ENCODE peak calls at places on chromosomes 16 and 17, in four cellular contexts. One of them, this sample, is unnamed.
A peak's percentile ranks its signal among the peaks of the same experiment; 100 is the strongest.

GRCh38 chr17:72852267-72852945 is 240.1 kb downstream of the SLC39A11 start:
- DNase-seq in GM12878: no peak
- DNase-seq in HL-60: no peak
- DNase-seq in K562: no peak
- DNase-seq in this sample: no peak

GRCh38 chr16:81796585-81797346 is 17.7 kb downstream of the PLCG2 start:
- DNase-seq in GM12878: no peak
- DNase-seq in HL-60: no peak
- DNase-seq in K562: no peak
- DNase-seq in this sample: no peak

GRCh38 chr16:19817122-19817521 is 67.5 kb downstream of the GPRC5B start:
- DNase-seq in GM12878: no peak
- DNase-seq in HL-60: no peak
- DNase-seq in K562: no peak
- DNase-seq in this sample: no peak

GRCh38 chr16:78862022-78862421 is 738.5 kb downstream of the MAF start:
- DNase-seq in GM12878: no peak
- DNase-seq in HL-60: no peak
- DNase-seq in K562: no peak
- DNase-seq in this sample: no peak

GRCh38 chr16:10200823-10201571 is 18.8 kb upstream of the GRIN2A start:
- DNase-seq in K562: no peak
- DNase-seq in HL-60: no peak
- DNase-seq in GM12878: no peak
- DNase-seq in this sample: no peak

GRCh38 chr17:10224592-10225195 is 26.3 kb upstream of the GAS7 start:
- DNase-seq in K562: no peak
- DNase-seq in HL-60: no peak
- DNase-seq in GM12878: no peak
- DNase-seq in this sample: no peak

GRCh38 chr16:49458656-49459445 is 85.2 kb downstream of the C16orf78 start:
- DNase-seq in GM12878: no peak
- DNase-seq in K562: no peak
- DNase-seq in HL-60: no peak
- DNase-seq in this sample: no peak

GRCh38 chr16:74984194-74984669 is 691 bp downstream of the WDR59 start:
- DNase-seq in HL-60: peak; percentile 19
- DNase-seq in K562: peak; percentile 51
- DNase-seq in GM12878: no peak
- DNase-seq in this sample: no peak

GRCh38 chr17:17959520-17960361 is 12.5 kb downstream of the TOM1L2 start:
- DNase-seq in K562: no peak
- DNase-seq in GM12878: peak; percentile 68
- DNase-seq in HL-60: no peak
- DNase-seq in this sample: no peak

GRCh38 chr16:87152221-87152755 is 164.9 kb downstream of the C16orf95 start:
- DNase-seq in K562: no peak
- DNase-seq in HL-60: no peak
- DNase-seq in GM12878: no peak
- DNase-seq in this sample: no peak

GRCh38 chr17:31226373-31226772 is 70.7 kb downstream of the OMG start:
- DNase-seq in HL-60: peak; percentile 59
- DNase-seq in GM12878: no peak
- DNase-seq in K562: peak; percentile 3
- DNase-seq in this sample: no peak

GRCh38 chr16:64791756-64792155 is 330.1 kb downstream of the CDH11 start:
- DNase-seq in K562: no peak
- DNase-seq in GM12878: no peak
- DNase-seq in HL-60: no peak
- DNase-seq in this sample: no peak

GRCh38 chr16:17101646-17102045 is 369.1 kb downstream of the XYLT1 start:
- DNase-seq in HL-60: peak; percentile 22
- DNase-seq in K562: peak; percentile 49
- DNase-seq in GM12878: no peak
- DNase-seq in this sample: no peak

GRCh38 chr16:7315813-7316212 is 16.8 kb upstream of the RBFOX1 start:
- DNase-seq in K562: no peak
- DNase-seq in HL-60: no peak
- DNase-seq in GM12878: no peak
- DNase-seq in this sample: no peak

GRCh38 chr17:73798111-73798748 is 154.0 kb upstream of the SDK2 start:
- DNase-seq in K562: peak; percentile 23
- DNase-seq in GM12878: no peak
- DNase-seq in HL-60: no peak
- DNase-seq in this sample: no peak

GRCh38 chr17:17778308-17779014 is 58.3 kb downstream of the SREBF1 start:
- DNase-seq in HL-60: no peak
- DNase-seq in K562: no peak
- DNase-seq in GM12878: no peak
- DNase-seq in this sample: no peak

GRCh38 chr17:44350733-44351226 is 5.7 kb downstream of the GRN start:
- DNase-seq in HL-60: peak; percentile 76
- DNase-seq in K562: peak; percentile 77
- DNase-seq in GM12878: peak; percentile 27
- DNase-seq in this sample: peak; percentile 86

GRCh38 chr17:8056976-8057625 is 18.2 kb downstream of the ALOX15B start:
- DNase-seq in K562: no peak
- DNase-seq in GM12878: no peak
- DNase-seq in HL-60: no peak
- DNase-seq in this sample: no peak

GRCh38 chr17:44501866-44502265 is 1.3 kb downstream of the GPATCH8 start:
- DNase-seq in HL-60: no peak
- DNase-seq in K562: peak; percentile 39
- DNase-seq in GM12878: no peak
- DNase-seq in this sample: no peak

GRCh38 chr16:87644596-87644995 is 42.3 kb downstream of the JPH3 start:
- DNase-seq in HL-60: no peak
- DNase-seq in GM12878: no peak
- DNase-seq in K562: no peak
- DNase-seq in this sample: no peak

GRCh38 chr16:35711958-35712357 is 2252.5 kb downstream of the TP53TG3F start:
- DNase-seq in K562: no peak
- DNase-seq in GM12878: no peak
- DNase-seq in HL-60: no peak
- DNase-seq in this sample: no peak

GRCh38 chr16:50614956-50615727 is 66.0 kb downstream of the SNX20 start:
- DNase-seq in K562: no peak
- DNase-seq in HL-60: no peak
- DNase-seq in GM12878: no peak
- DNase-seq in this sample: no peak

GRCh38 chr17:40303009-40303657 is 5.8 kb upstream of the RARA start:
- DNase-seq in GM12878: no peak
- DNase-seq in K562: peak; percentile 63
- DNase-seq in HL-60: peak; percentile 71
- DNase-seq in this sample: no peak

GRCh38 chr17:28792877-28793666 is 49.3 kb downstream of the TRAF4 start:
- DNase-seq in GM12878: no peak
- DNase-seq in K562: peak; percentile 43
- DNase-seq in HL-60: peak; percentile 62
- DNase-seq in this sample: no peak

GRCh38 chr16:8168016-8168415 is 422.3 kb downstream of the TMEM114 start:
- DNase-seq in K562: no peak
- DNase-seq in HL-60: no peak
- DNase-seq in GM12878: no peak
- DNase-seq in this sample: no peak

DNA sequence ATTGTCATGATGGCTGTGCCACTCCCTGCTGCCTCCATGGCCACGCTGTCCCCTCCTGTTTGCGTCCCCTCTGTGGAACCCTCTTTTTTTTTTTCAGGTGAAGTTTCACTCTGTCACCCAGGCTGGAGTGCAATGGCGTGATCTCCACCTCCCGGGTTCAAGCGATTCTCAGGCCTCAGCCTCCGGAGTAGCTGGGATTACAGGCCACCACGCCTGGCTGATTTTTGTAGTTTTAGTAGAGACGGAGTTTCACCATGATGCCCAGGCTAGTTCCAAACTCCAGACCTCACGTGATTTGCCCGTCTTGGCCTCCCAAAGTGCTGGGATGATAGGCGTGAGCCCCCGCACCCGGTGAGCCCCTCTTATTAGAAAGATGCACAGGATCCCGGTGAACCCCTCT is 11.0 kb upstream of the UBE2I start:
- DNase-seq in K562: no peak
- DNase-seq in GM12878: no peak
- DNase-seq in HL-60: no peak
- DNase-seq in this sample: no peak
- TF ChIP-seq POLR2AphosphoS5 in K562: no peak
- TF ChIP-seq POLR2AphosphoS5 in GM12878: no peak
- TF ChIP-seq POLR2AphosphoS5 in HL-60: no peak
- TF ChIP-seq POLR2AphosphoS5 in this sample: no peak

GRCh38 chr17:47607481-47607880 is 42.2 kb upstream of the KPNB1 start:
- DNase-seq in GM12878: no peak
- DNase-seq in K562: no peak
- DNase-seq in HL-60: no peak
- DNase-seq in this sample: no peak

GRCh38 chr17:47605006-47605405 is 44.7 kb upstream of the KPNB1 start:
- DNase-seq in GM12878: no peak
- DNase-seq in K562: no peak
- DNase-seq in HL-60: no peak
- DNase-seq in this sample: no peak

GRCh38 chr17:47604268-47604927 is 45.3 kb upstream of the KPNB1 start:
- DNase-seq in HL-60: no peak
- DNase-seq in GM12878: no peak
- DNase-seq in K562: no peak
- DNase-seq in this sample: no peak

GRCh38 chr17:47603830-47604229 is 45.9 kb upstream of the KPNB1 start:
- DNase-seq in GM12878: no peak
- DNase-seq in HL-60: no peak
- DNase-seq in K562: no peak
- DNase-seq in this sample: no peak
- TF ChIP-seq SPI1 in GM12878: no peak
- TF ChIP-seq SPI1 in HL-60: no peak
- TF ChIP-seq SPI1 in K562: no peak
- TF ChIP-seq SPI1 in this sample: no peak

DNA sequence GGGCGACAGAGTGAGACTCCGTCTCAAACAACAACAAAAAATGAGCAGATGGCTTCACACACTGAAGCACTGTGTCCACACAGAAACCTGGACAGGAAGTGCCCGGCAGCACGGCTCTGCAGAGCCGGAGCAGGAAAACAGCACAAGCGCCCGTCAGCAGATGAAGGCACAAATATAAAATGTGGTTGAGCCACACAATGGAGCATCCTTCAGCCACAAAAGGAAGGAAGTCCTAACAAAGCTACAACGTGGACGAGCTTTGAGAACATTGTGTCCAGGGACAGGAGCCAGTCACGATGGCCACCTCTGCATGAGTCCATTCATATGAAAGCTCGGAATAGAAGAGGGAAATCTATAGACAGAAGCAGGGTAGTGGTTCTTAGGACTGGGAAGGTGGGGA is 15.7 kb downstream of the RHBDF2 start:
- DNase-seq in K562: no peak
- DNase-seq in HL-60: no peak
- DNase-seq in GM12878: no peak
- DNase-seq in this sample: no peak
- TF ChIP-seq POLR2AphosphoS5 in K562: no peak
- TF ChIP-seq POLR2AphosphoS5 in HL-60: no peak
- TF ChIP-seq POLR2AphosphoS5 in GM12878: no peak
- TF ChIP-seq POLR2AphosphoS5 in this sample: no peak

GRCh38 chr17:15341385-15341849 is at the start of gene TEKT3:
- DNase-seq in GM12878: no peak
- DNase-seq in K562: peak; percentile 54
- DNase-seq in HL-60: no peak
- DNase-seq in this sample: no peak
- TF ChIP-seq SPI1 in GM12878: no peak
- TF ChIP-seq SPI1 in K562: no peak
- TF ChIP-seq SPI1 in HL-60: no peak
- TF ChIP-seq SPI1 in this sample: no peak

DNA sequence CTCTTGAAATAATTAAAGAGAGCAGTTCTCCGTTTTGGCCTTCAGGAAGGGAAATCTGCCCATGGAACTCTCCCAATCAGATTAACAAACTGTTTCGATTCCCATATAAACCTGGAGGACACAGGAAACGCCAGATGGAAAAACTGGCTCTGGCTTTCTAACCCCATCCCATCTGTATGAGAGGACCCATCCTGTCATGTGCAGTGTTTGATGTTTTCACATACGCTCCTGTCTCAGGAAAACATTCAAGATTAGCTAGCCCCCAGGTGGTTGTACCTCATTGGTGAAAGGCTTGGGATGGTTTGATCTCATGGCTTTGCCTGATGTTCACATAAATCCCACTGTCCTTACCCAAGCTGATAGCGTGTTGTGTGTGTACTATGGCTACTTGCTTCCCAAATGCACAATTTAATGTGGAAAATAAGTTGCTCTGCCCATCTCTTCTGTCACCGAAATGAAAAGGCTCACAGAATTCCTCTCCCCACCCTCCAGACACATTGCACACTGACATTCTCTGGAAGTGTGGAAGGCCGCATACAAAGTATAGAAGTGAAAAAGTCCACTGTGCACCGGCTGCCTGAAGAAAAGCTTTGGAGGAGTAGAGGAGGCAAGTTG is 18.2 kb upstream of the ERN1 start:
- DNase-seq in HL-60: no peak
- DNase-seq in K562: peak; percentile 42
- DNase-seq in GM12878: no peak
- DNase-seq in this sample: no peak
- TF ChIP-seq POLR2AphosphoS5 in HL-60: no peak
- TF ChIP-seq POLR2AphosphoS5 in K562: peak; percentile 44
- TF ChIP-seq POLR2AphosphoS5 in GM12878: no peak
- TF ChIP-seq POLR2AphosphoS5 in this sample: peak; percentile 30

GRCh38 chr17:4665027-4665426 is 23.5 kb upstream of the ALOX15 start:
- DNase-seq in K562: no peak
- DNase-seq in GM12878: no peak
- DNase-seq in HL-60: no peak
- DNase-seq in this sample: no peak

GRCh38 chr17:4667166-4667565 is 25.7 kb upstream of the ALOX15 start:
- DNase-seq in HL-60: no peak
- DNase-seq in GM12878: no peak
- DNase-seq in K562: no peak
- DNase-seq in this sample: no peak

GRCh38 chr17:4664230-4664629 is 22.8 kb upstream of the ALOX15 start:
- DNase-seq in K562: no peak
- DNase-seq in GM12878: no peak
- DNase-seq in HL-60: no peak
- DNase-seq in this sample: no peak

GRCh38 chr17:4663711-4664110 is 22.2 kb upstream of the ALOX15 start:
- DNase-seq in GM12878: no peak
- DNase-seq in K562: peak; percentile 39
- DNase-seq in HL-60: no peak
- DNase-seq in this sample: no peak

GRCh38 chr17:4666296-4666695 is 24.8 kb upstream of the ALOX15 start:
- DNase-seq in K562: no peak
- DNase-seq in HL-60: no peak
- DNase-seq in GM12878: no peak
- DNase-seq in this sample: no peak
- TF ChIP-seq SPI1 in K562: no peak
- TF ChIP-seq SPI1 in HL-60: no peak
- TF ChIP-seq SPI1 in GM12878: no peak
- TF ChIP-seq SPI1 in this sample: no peak

This sample was measured in GM12891.